ENCODE peak calls at places on chromosomes 12 and 14, in five cellular contexts. O is gastrocnemius medialis; E is stimulated activated CD4-positive, alpha-beta T cell treated with anti-CD3 and anti-CD28 coated beads, Interleukin-4, amount 100 ng/mL, for 4 hours; I is mesenchymal stem cell; Y is AG08395. L is an unnamed sample.
A peak's percentile ranks its signal among the peaks of the same experiment; 100 is the strongest.

GRCh38 chr12:111570090-111570961 is 28.8 kb downstream of the ATXN2 start:
- DNase-seq in O (no peak), E (no peak), I (peak; percentile 84), Y (peak; percentile 74), L (peak; percentile 61)

GRCh38 chr12:101567918-101568317 is 26.9 kb upstream of the MYBPC1 start:
- DNase-seq in O (peak; percentile 67), E (no peak), I (no peak), Y (no peak), L (no peak)

GRCh38 chr14:52694761-52695480 is 437 bp downstream of the ERO1A start:
- DNase-seq in O (no peak), E (peak; percentile 32), I (peak; percentile 59), Y (peak; percentile 25), L (peak; percentile 32)

GRCh38 chr12:100225491-100225890 is 24.9 kb downstream of the ACTR6 start:
- DNase-seq in O (no peak), E (no peak), I (no peak), Y (no peak), L (no peak)

GRCh38 chr12:132423251-132424117 is 66.5 kb upstream of the FBRSL1 start:
- DNase-seq in O (no peak), E (no peak), I (no peak), Y (no peak), L (no peak)

GRCh38 chr12:7144414-7145120 is 14.4 kb downstream of the CLSTN3 start:
- DNase-seq in O (no peak), E (no peak), I (peak; percentile 50), Y (peak; percentile 65), L (peak; percentile 93)

GRCh38 chr14:68672609-68673285 is 120.1 kb downstream of the ZFP36L1 start:
- DNase-seq in O (no peak), E (no peak), I (no peak), Y (no peak), L (no peak)

GRCh38 chr12:26777236-26777635 is 55.8 kb downstream of the ITPR2 start:
- DNase-seq in O (no peak), E (no peak), I (no peak), Y (no peak), L (no peak)

GRCh38 chr14:90698379-90698869 is 117.8 kb downstream of the TTC7B start:
- DNase-seq in O (peak; percentile 75), E (no peak), I (peak; percentile 64), Y (peak; percentile 35), L (peak; percentile 74)

GRCh38 chr12:98736352-98737326 is 91.5 kb downstream of the APAF1 start:
- DNase-seq in O (no peak), E (no peak), I (peak; percentile 57), Y (no peak), L (no peak)

GRCh38 chr14:103546651-103547454 is 15.6 kb downstream of the BAG5 start:
- DNase-seq in O (peak; percentile 60), E (peak; percentile 73), I (peak; percentile 46), Y (peak; percentile 69), L (no peak)

GRCh38 chr14:99676657-99677056 is 7.4 kb upstream of the CYP46A1 start:
- DNase-seq in O (no peak), E (no peak), I (no peak), Y (no peak), L (no peak)

GRCh38 chr14:67068246-67068645 is 121.0 kb upstream of the GARIN2 start:
- DNase-seq in O (no peak), E (no peak), I (no peak), Y (no peak), L (no peak)